ENCODE peak calls at places on chromosome 16, in six cellular contexts. One of them, this sample, is unnamed.

GRCh38 chr16:48676836-48677235 is 66.9 kb upstream of the N4BP1 start:
- DNase-seq in AG10803: peak; percentile 18
- DNase-seq in spleen: no peak
- DNase-seq in body of pancreas: no peak
- DNase-seq in heart left ventricle: no peak
- DNase-seq in HFFc6: peak; percentile 5
- DNase-seq in this sample: no peak

GRCh38 chr16:85171004-85171808 is 58.9 kb upstream of the CIBAR2 start:
- DNase-seq in HFFc6: no peak
- DNase-seq in spleen: no peak
- DNase-seq in body of pancreas: no peak
- DNase-seq in heart left ventricle: no peak
- DNase-seq in AG10803: no peak
- DNase-seq in this sample: no peak

GRCh38 chr16:66516172-66516807 is 33.6 kb downstream of the TK2 start:
- DNase-seq in heart left ventricle: no peak
- DNase-seq in body of pancreas: no peak
- DNase-seq in spleen: no peak
- DNase-seq in AG10803: no peak
- DNase-seq in HFFc6: no peak
- DNase-seq in this sample: peak; percentile 66

GRCh38 chr16:8928467-8928957 is 35.2 kb downstream of the USP7 start:
- DNase-seq in heart left ventricle: no peak
- DNase-seq in spleen: no peak
- DNase-seq in HFFc6: no peak
- DNase-seq in AG10803: peak; percentile 21
- DNase-seq in body of pancreas: peak; percentile 12
- DNase-seq in this sample: no peak

GRCh38 chr16:47713225-47713595 is 252.1 kb downstream of the PHKB start:
- DNase-seq in HFFc6: peak; percentile 72
- DNase-seq in AG10803: peak; percentile 51
- DNase-seq in body of pancreas: no peak
- DNase-seq in heart left ventricle: no peak
- DNase-seq in spleen: no peak
- DNase-seq in this sample: no peak

GRCh38 chr16:67399218-67399733 is 6.0 kb upstream of the TPPP3 start:
- DNase-seq in HFFc6: no peak
- DNase-seq in AG10803: no peak
- DNase-seq in spleen: peak; percentile 86
- DNase-seq in heart left ventricle: no peak
- DNase-seq in body of pancreas: peak; percentile 58
- DNase-seq in this sample: no peak

GRCh38 chr16:519425-519824 is 8.1 kb upstream of the CAPN15 start:
- DNase-seq in AG10803: no peak
- DNase-seq in heart left ventricle: no peak
- DNase-seq in HFFc6: no peak
- DNase-seq in body of pancreas: no peak
- DNase-seq in spleen: no peak
- DNase-seq in this sample: no peak

GRCh38 chr16:53829186-53829747 is 125.3 kb downstream of the FTO start:
- DNase-seq in heart left ventricle: no peak
- DNase-seq in body of pancreas: no peak
- DNase-seq in HFFc6: peak; percentile 47
- DNase-seq in AG10803: peak; percentile 29
- DNase-seq in spleen: no peak
- DNase-seq in this sample: no peak

GRCh38 chr16:51763072-51763658 is 612.1 kb upstream of the SALL1 start:
- DNase-seq in spleen: no peak
- DNase-seq in HFFc6: no peak
- DNase-seq in body of pancreas: no peak
- DNase-seq in heart left ventricle: no peak
- DNase-seq in AG10803: no peak
- DNase-seq in this sample: no peak

GRCh38 chr16:81680444-81681263 is 98.4 kb upstream of the PLCG2 start:
- DNase-seq in body of pancreas: no peak
- DNase-seq in heart left ventricle: no peak
- DNase-seq in HFFc6: no peak
- DNase-seq in AG10803: no peak
- DNase-seq in spleen: no peak
- DNase-seq in this sample: no peak

GRCh38 chr16:50605733-50606430 is 57.7 kb downstream of the NKD1 start:
- DNase-seq in HFFc6: no peak
- DNase-seq in AG10803: no peak
- DNase-seq in heart left ventricle: no peak
- DNase-seq in spleen: no peak
- DNase-seq in body of pancreas: no peak
- DNase-seq in this sample: no peak

GRCh38 chr16:87465306-87465705 is 27.5 kb downstream of the ZCCHC14 start:
- DNase-seq in spleen: no peak
- DNase-seq in heart left ventricle: peak; percentile 69
- DNase-seq in body of pancreas: peak; percentile 94
- DNase-seq in AG10803: peak; percentile 90
- DNase-seq in HFFc6: peak; percentile 74
- DNase-seq in this sample: peak; percentile 81

GRCh38 chr16:29729116-29729521 is 16.7 kb downstream of the C16orf54 start:
- DNase-seq in spleen: no peak
- DNase-seq in AG10803: peak; percentile 56
- DNase-seq in body of pancreas: no peak
- DNase-seq in heart left ventricle: no peak
- DNase-seq in HFFc6: peak; percentile 47
- DNase-seq in this sample: no peak

GRCh38 chr16:54936979-54937672 is 6.5 kb downstream of the IRX5 start:
- DNase-seq in spleen: no peak
- DNase-seq in AG10803: peak; percentile 85
- DNase-seq in HFFc6: peak; percentile 32
- DNase-seq in body of pancreas: peak; percentile 24
- DNase-seq in heart left ventricle: peak; percentile 48
- DNase-seq in this sample: no peak

GRCh38 chr16:50668368-50669008 is 12.6 kb downstream of the SNX20 start:
- DNase-seq in HFFc6: no peak
- DNase-seq in body of pancreas: peak; percentile 55
- DNase-seq in heart left ventricle: no peak
- DNase-seq in spleen: peak; percentile 58
- DNase-seq in AG10803: no peak
- DNase-seq in this sample: no peak

GRCh38 chr16:4081577-4082021 is 34.6 kb downstream of the ADCY9 start:
- DNase-seq in spleen: no peak
- DNase-seq in HFFc6: peak; percentile 25
- DNase-seq in body of pancreas: no peak
- DNase-seq in heart left ventricle: no peak
- DNase-seq in AG10803: peak; percentile 66
- DNase-seq in this sample: no peak

GRCh38 chr16:11201498-11202259 is 54.3 kb downstream of the SOCS1 start:
- DNase-seq in body of pancreas: no peak
- DNase-seq in spleen: no peak
- DNase-seq in HFFc6: peak; percentile 93
- DNase-seq in AG10803: peak; percentile 72
- DNase-seq in heart left ventricle: no peak
- DNase-seq in this sample: peak; percentile 77

GRCh38 chr16:48959204-48959603 is 322.4 kb downstream of the CBLN1 start:
- DNase-seq in spleen: peak; percentile 13
- DNase-seq in HFFc6: no peak
- DNase-seq in AG10803: no peak
- DNase-seq in heart left ventricle: no peak
- DNase-seq in body of pancreas: no peak
- DNase-seq in this sample: no peak

GRCh38 chr16:86075488-86075785 is 176.5 kb downstream of the IRF8 start:
- DNase-seq in spleen: peak; percentile 17
- DNase-seq in HFFc6: no peak
- DNase-seq in AG10803: no peak
- DNase-seq in heart left ventricle: no peak
- DNase-seq in body of pancreas: no peak
- DNase-seq in this sample: no peak

GRCh38 chr16:73066927-73067670 is 19.2 kb upstream of the ZFHX3 start:
- DNase-seq in AG10803: no peak
- DNase-seq in body of pancreas: no peak
- DNase-seq in spleen: no peak
- DNase-seq in HFFc6: no peak
- DNase-seq in heart left ventricle: peak; percentile 25
- DNase-seq in this sample: no peak

GRCh38 chr16:3999890-4000325 is 116.3 kb downstream of the ADCY9 start:
- DNase-seq in AG10803: peak; percentile 43
- DNase-seq in spleen: no peak
- DNase-seq in HFFc6: no peak
- DNase-seq in heart left ventricle: no peak
- DNase-seq in body of pancreas: no peak
- DNase-seq in this sample: no peak

GRCh38 chr16:21145738-21146137 is 4.9 kb downstream of the DNAH3 start:
- DNase-seq in AG10803: no peak
- DNase-seq in heart left ventricle: no peak
- DNase-seq in body of pancreas: no peak
- DNase-seq in HFFc6: no peak
- DNase-seq in spleen: no peak
- DNase-seq in this sample: no peak

GRCh38 chr16:55552621-55553020 is 13.9 kb upstream of the CAPNS2 start:
- DNase-seq in HFFc6: peak; percentile 84
- DNase-seq in spleen: no peak
- DNase-seq in body of pancreas: no peak
- DNase-seq in AG10803: peak; percentile 86
- DNase-seq in heart left ventricle: no peak
- DNase-seq in this sample: no peak

GRCh38 chr16:2056077-2056476 is 8.3 kb downstream of the TSC2 start:
- DNase-seq in spleen: no peak
- DNase-seq in body of pancreas: no peak
- DNase-seq in heart left ventricle: no peak
- DNase-seq in AG10803: peak; percentile 20
- DNase-seq in HFFc6: no peak
- DNase-seq in this sample: no peak
- TF ChIP-seq CTCF in spleen: no peak
- TF ChIP-seq CTCF in body of pancreas: no peak
- TF ChIP-seq CTCF in heart left ventricle: peak; percentile 12
- TF ChIP-seq CTCF in AG10803: peak; percentile 45
- TF ChIP-seq CTCF in HFFc6: peak; percentile 57
- TF ChIP-seq CTCF in this sample: no peak

DNA sequence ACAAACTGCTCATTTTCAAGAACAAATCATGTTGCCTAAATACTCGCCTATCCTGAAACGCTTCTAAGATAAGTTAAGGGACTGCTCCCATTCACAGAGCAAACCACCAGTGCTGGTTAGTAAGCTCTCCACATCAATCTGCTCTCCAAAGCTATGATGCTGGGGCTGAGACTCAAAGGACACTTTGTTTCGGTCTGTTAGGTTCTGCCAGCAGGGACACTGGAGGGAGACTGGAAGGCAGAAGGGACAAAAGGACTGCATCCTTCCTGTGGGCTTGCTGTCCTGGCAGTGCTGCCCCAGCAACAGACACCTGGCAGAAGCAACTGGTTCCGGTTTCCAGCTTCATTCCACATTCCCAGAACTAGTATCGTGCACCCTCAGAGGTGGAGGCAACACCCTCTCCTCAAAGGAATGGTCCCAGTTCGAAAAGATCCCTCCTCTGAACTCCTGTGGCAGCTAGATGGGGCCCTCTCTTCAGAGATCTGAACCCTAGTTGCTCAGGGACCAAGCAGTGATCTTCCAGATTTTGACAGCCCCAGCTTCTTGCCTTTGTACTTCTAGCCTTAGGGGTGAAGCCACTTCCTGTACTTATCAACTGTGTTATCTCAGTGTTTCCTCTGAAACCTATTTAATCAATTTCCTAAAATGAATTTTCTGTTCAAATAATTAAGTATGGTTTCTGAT is 73.4 kb upstream of the GSG1L start:
- DNase-seq in spleen: no peak
- DNase-seq in heart left ventricle: no peak
- DNase-seq in AG10803: no peak
- DNase-seq in body of pancreas: no peak
- DNase-seq in HFFc6: no peak
- DNase-seq in this sample: no peak
- TF ChIP-seq CTCF in spleen: peak; percentile 54
- TF ChIP-seq CTCF in heart left ventricle: no peak
- TF ChIP-seq CTCF in AG10803: no peak
- TF ChIP-seq CTCF in body of pancreas: no peak
- TF ChIP-seq CTCF in HFFc6: no peak
- TF ChIP-seq CTCF in this sample: no peak

GRCh38 chr16:89489040-89489721 is 1.2 kb downstream of the ANKRD11 start:
- DNase-seq in heart left ventricle: peak; percentile 86
- DNase-seq in spleen: peak; percentile 95
- DNase-seq in AG10803: peak; percentile 98
- DNase-seq in body of pancreas: peak; percentile 88
- DNase-seq in HFFc6: peak; percentile 93
- DNase-seq in this sample: peak; percentile 91
- TF ChIP-seq CTCF in heart left ventricle: no peak
- TF ChIP-seq CTCF in spleen: peak; percentile 67
- TF ChIP-seq CTCF in AG10803: peak; percentile 37
- TF ChIP-seq CTCF in body of pancreas: peak; percentile 73
- TF ChIP-seq CTCF in HFFc6: peak; percentile 56
- TF ChIP-seq CTCF in this sample: peak; percentile 26

GRCh38 chr16:56793504-56793903 is 63.6 kb downstream of the NUP93 start:
- DNase-seq in body of pancreas: peak; percentile 16
- DNase-seq in heart left ventricle: no peak
- DNase-seq in HFFc6: peak; percentile 50
- DNase-seq in AG10803: peak; percentile 41
- DNase-seq in spleen: no peak
- DNase-seq in this sample: no peak
- TF ChIP-seq CTCF in body of pancreas: peak; percentile 38
- TF ChIP-seq CTCF in heart left ventricle: no peak
- TF ChIP-seq CTCF in HFFc6: peak; percentile 80
- TF ChIP-seq CTCF in AG10803: peak; percentile 56
- TF ChIP-seq CTCF in spleen: no peak
- TF ChIP-seq CTCF in this sample: no peak